ENCODE peak calls at places on chromosomes 6 and 20, in six cellular contexts. B is stimulated activated CD8-positive, alpha-beta memory T cell treated with anti-CD3 and anti-CD28 coated beads, Interleukin-15, amount 100 ng/mL, for 48 hours; Y is stimulated activated naive CD4-positive, alpha-beta T cell; Z is CD8-positive, alpha-beta T cell; A is GM23248; D is prostate gland. P is an unnamed sample.

GRCh38 chr20:63224272-63225081 is 8.5 kb upstream of the YTHDF1 start:
- DNase-seq in D (peak; percentile 32), Y (no peak), A (peak; percentile 42), Z (no peak), B (no peak), P (peak; percentile 85)

GRCh38 chr6:26270903-26271639 is 93.9 kb upstream of the BTN3A2 start:
- DNase-seq in Y (peak; percentile 88), A (peak; percentile 90), D (peak; percentile 59), B (peak; percentile 61), Z (peak; percentile 73), P (peak; percentile 65)

GRCh38 chr20:63635431-63636141 is 8.7 kb upstream of the GMEB2 start:
- DNase-seq in B (peak; percentile 58), Z (peak; percentile 68), Y (peak; percentile 97), D (no peak), A (no peak), P (peak; percentile 93)

GRCh38 chr6:71289039-71289801 is 609 bp downstream of the OGFRL1 start:
- DNase-seq in A (peak; percentile 47), Y (peak; percentile 66), Z (peak; percentile 3), B (peak; percentile 4), D (peak; percentile 14), P (peak; percentile 45)

GRCh38 chr6:112357801-112358200 is 10.7 kb downstream of the RFPL4B start:
- DNase-seq in A (peak; percentile 90), B (no peak), Y (no peak), D (no peak), Z (no peak), P (no peak)

GRCh38 chr20:44495802-44496481 is 20.3 kb downstream of the TTPAL start:
- DNase-seq in Z (no peak), D (no peak), Y (no peak), B (no peak), A (peak; percentile 97), P (no peak)

GRCh38 chr6:42532038-42532669 is 31.7 kb upstream of the UBR2 start:
- DNase-seq in A (peak; percentile 83), Y (peak; percentile 51), B (no peak), Z (no peak), D (peak; percentile 24), P (peak; percentile 12)

GRCh38 chr6:9334979-9335378 is 899.6 kb upstream of the SLC35B3 start:
- DNase-seq in A (no peak), Z (no peak), B (no peak), D (no peak), Y (no peak), P (no peak)

GRCh38 chr20:35299780-35300179 is 7.6 kb upstream of the FAM83C start:
- DNase-seq in A (no peak), Z (no peak), B (no peak), Y (no peak), D (no peak), P (no peak)

GRCh38 chr6:152635949-152636674 is 1.1 kb downstream of the SYNE1 start:
- DNase-seq in B (no peak), A (peak; percentile 79), Y (no peak), D (peak; percentile 4), Z (no peak), P (no peak)

GRCh38 chr6:108952776-108953486 is 104.7 kb downstream of the ARMC2 start:
- DNase-seq in Z (no peak), D (no peak), Y (no peak), A (peak; percentile 65), B (no peak), P (no peak)

GRCh38 chr6:43181942-43182860 is at the start of gene CUL9:
- DNase-seq in Y (peak; percentile 73), Z (peak; percentile 76), B (peak; percentile 77), D (peak; percentile 76), A (peak; percentile 89), P (peak; percentile 89)

GRCh38 chr6:108168501-108168979 is 2.7 kb downstream of the NR2E1 start:
- DNase-seq in D (no peak), Y (peak; percentile 10), A (peak; percentile 49), Z (no peak), B (no peak), P (peak; percentile 45)

GRCh38 chr6:43951756-43952675 is 175.2 kb downstream of the MRPL14 start:
- DNase-seq in D (no peak), Z (no peak), Y (no peak), B (no peak), A (peak; percentile 32), P (no peak)

GRCh38 chr20:37259031-37259430 is 2.6 kb downstream of the GHRH start:
- DNase-seq in Z (no peak), A (no peak), D (no peak), B (no peak), Y (no peak), P (no peak)

GRCh38 chr6:15523679-15524630 is 138.9 kb downstream of the DTNBP1 start:
- DNase-seq in D (no peak), Y (no peak), A (no peak), Z (no peak), B (no peak), P (no peak)

GRCh38 chr6:70758883-70759282 is 91.2 kb downstream of the SMAP1 start:
- DNase-seq in D (no peak), B (no peak), Y (no peak), A (no peak), Z (no peak), P (no peak)

GRCh38 chr20:34806255-34806654 is 19.2 kb downstream of the NCOA6 start:
- DNase-seq in Y (no peak), B (no peak), A (no peak), Z (no peak), D (no peak), P (no peak)

GRCh38 chr20:60559462-60559861 is 601.2 kb downstream of the CDH26 start:
- DNase-seq in A (no peak), Y (no peak), D (no peak), Z (no peak), B (no peak), P (peak; percentile 38)

GRCh38 chr6:62523630-62524029 is 237.6 kb upstream of the KHDRBS2 start:
- DNase-seq in D (no peak), B (no peak), A (no peak), Y (no peak), Z (no peak), P (no peak)

GRCh38 chr20:38447251-38447661 is 12.1 kb upstream of the SNHG17 start:
- DNase-seq in D (no peak), Y (no peak), Z (no peak), A (no peak), B (no peak), P (no peak)